ENCODE peak calls at places on chromosomes 3 and 15, in five cellular contexts. W is hepatic stellate cell; H is neural progenitor cell; Z is activated CD4-positive, CD25-positive, alpha-beta regulatory T cell treated with anti-CD3 and anti-CD28 coated beads, Interleukin-2, amount 50 U/mL, for 72 hours; D is upper lobe of right lung. C is an unnamed sample.

GRCh38 chr3:125052671-125053303 is 3.0 kb downstream of the HEG1 start:
- DNase-seq in W (peak; percentile 81), H (peak; percentile 44), Z (no peak), D (no peak), C (no peak)

GRCh38 chr3:171883257-171883892 is 40.2 kb downstream of the TMEM212 start:
- DNase-seq in W (no peak), H (no peak), Z (no peak), D (no peak), C (no peak)

GRCh38 chr3:117439812-117440211 is 730.2 kb downstream of the TUSC7 start:
- DNase-seq in W (peak; percentile 2), H (peak; percentile 60), Z (no peak), D (no peak), C (no peak)

GRCh38 chr15:40092416-40093223 is 16.1 kb downstream of the BMF start:
- DNase-seq in W (no peak), H (peak; percentile 67), Z (no peak), D (peak; percentile 74), C (no peak)

GRCh38 chr3:49566312-49566711 is 12.0 kb downstream of the BSN start:
- DNase-seq in W (peak; percentile 19), H (no peak), Z (no peak), D (no peak), C (no peak)

GRCh38 chr3:56800373-56801150 is 1.2 kb downstream of the ARHGEF3 start:
- DNase-seq in W (no peak), H (no peak), Z (peak; percentile 67), D (no peak), C (peak; percentile 22)

GRCh38 chr3:48739955-48740823 is 23.2 kb upstream of the IP6K2 start:
- DNase-seq in W (peak; percentile 93), H (peak; percentile 85), Z (peak; percentile 51), D (peak; percentile 91), C (peak; percentile 25)

GRCh38 chr3:101119535-101119934 is 126.3 kb upstream of the ABI3BP start:
- DNase-seq in W (peak; percentile 24), H (no peak), Z (no peak), D (no peak), C (no peak)

GRCh38 chr3:122745365-122746021 is 48.1 kb downstream of the HSPBAP1 start:
- DNase-seq in W (no peak), H (no peak), Z (no peak), D (no peak), C (no peak)

GRCh38 chr3:79724206-79724605 is 43.6 kb downstream of the ROBO1 start:
- DNase-seq in W (no peak), H (peak; percentile 46), Z (no peak), D (no peak), C (no peak)

GRCh38 chr3:48548731-48549705 is 7.6 kb downstream of the PFKFB4 start:
- DNase-seq in W (peak; percentile 83), H (peak; percentile 87), Z (peak; percentile 86), D (peak; percentile 90), C (peak; percentile 73)